ENCODE peak calls at places on chromosomes 16 and 17, in four cellular contexts. N is stomach, Y is transverse colon, M is K562. P is an unnamed sample.

GRCh38 chr16:69839240-69839688 is 77.1 kb downstream of the WWP2 start:
- DNase-seq in N (no peak), M (no peak), Y (peak; percentile 57), P (no peak)

GRCh38 chr16:66020642-66021041 is 345.8 kb upstream of the CDH5 start:
- DNase-seq in Y (no peak), M (peak; percentile 14), N (no peak), P (no peak)

GRCh38 chr17:68453991-68454665 is 3.2 kb downstream of the WIPI1 start:
- DNase-seq in Y (no peak), N (no peak), M (no peak), P (no peak)

GRCh38 chr17:50806141-50806643 is 29.2 kb upstream of the WFIKKN2 start:
- DNase-seq in N (peak; percentile 44), Y (no peak), M (peak; percentile 38), P (no peak)

GRCh38 chr17:47223007-47223406 is 13.9 kb downstream of the MYL4 start:
- DNase-seq in Y (no peak), N (no peak), M (no peak), P (no peak)

GRCh38 chr17:48546924-48547838 is 2.3 kb upstream of the HOXB2 start:
- DNase-seq in Y (no peak), M (peak; percentile 94), N (no peak), P (no peak)

GRCh38 chr16:63458842-63459241 is 1422.6 kb upstream of the CDH8 start:
- DNase-seq in M (no peak), Y (no peak), N (no peak), P (no peak)

GRCh38 chr16:68790130-68790761 is 53.1 kb upstream of the TANGO6 start:
- DNase-seq in Y (peak; percentile 18), M (no peak), N (peak; percentile 65), P (no peak)

DNA sequence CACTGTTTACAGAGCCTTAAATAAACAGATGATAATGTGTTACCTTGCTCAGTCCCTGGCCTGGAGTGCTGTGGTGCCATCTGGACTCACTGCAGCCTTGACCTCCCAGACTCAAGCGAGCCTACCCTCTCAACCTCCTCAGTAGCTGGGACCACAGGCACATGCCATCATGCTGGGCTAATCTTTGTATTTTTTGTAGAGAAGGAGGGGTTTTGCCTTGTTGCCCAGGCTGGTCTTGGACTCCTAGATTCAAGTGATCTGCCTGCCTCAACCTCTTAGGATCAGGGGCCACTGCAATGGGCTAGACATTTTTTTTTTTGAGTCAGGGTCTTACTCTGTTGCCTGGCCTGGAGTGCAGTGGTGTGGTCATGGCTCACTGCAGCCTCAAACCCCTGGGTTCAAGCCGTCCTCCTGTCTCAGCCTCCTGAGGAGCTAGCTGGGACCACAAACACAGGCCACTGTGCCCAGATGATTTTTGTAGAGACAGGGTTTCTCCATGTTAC is 5.0 kb upstream of the NAGLU start:
- DNase-seq in M (no peak), N (no peak), Y (no peak), P (no peak)
- TF ChIP-seq POLR2AphosphoS5 in M (no peak), N (no peak), Y (no peak), P (no peak)

GRCh38 chr17:13534946-13535345 is 66.8 kb downstream of the HS3ST3A1 start:
- DNase-seq in N (no peak), Y (no peak), M (no peak), P (no peak)
- TF ChIP-seq CTCF in N (no peak), Y (no peak), M (no peak), P (no peak)

DNA sequence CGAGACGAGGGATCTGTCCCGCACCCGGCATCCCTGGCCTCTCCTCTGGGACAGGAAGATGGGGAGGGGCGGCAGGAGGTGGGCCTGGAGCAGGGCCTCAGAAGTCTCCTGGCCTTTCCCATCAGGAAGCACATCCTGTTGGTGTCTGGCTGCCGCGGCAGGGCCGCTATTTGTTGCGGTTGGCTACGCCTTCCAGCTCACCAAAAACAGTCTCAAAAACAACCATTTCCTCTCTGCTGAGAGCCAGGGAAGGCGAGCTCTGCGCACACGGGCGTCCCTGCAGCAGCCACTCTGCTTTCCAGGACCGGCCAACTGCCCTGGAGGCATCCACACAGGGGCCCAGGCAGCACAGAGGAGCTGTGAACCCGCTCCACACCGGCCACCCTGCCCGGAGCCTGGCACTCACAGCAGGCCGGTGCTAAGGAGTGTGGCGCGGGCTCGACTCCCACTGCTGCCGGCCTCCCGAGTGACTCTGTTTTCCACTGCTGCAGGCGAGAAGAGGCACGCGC is at the start of gene TMEM204:
- DNase-seq in Y (peak; percentile 59), N (peak; percentile 38), M (no peak), P (no peak)
- H3K27ac ChIP-seq in Y (peak within 1 kb of the TSS; percentile 89), N (peak within 1 kb of the TSS; percentile 89), M (no peak within 1 kb of the TSS), P (peak within 1 kb of the TSS; percentile 84)

DNA sequence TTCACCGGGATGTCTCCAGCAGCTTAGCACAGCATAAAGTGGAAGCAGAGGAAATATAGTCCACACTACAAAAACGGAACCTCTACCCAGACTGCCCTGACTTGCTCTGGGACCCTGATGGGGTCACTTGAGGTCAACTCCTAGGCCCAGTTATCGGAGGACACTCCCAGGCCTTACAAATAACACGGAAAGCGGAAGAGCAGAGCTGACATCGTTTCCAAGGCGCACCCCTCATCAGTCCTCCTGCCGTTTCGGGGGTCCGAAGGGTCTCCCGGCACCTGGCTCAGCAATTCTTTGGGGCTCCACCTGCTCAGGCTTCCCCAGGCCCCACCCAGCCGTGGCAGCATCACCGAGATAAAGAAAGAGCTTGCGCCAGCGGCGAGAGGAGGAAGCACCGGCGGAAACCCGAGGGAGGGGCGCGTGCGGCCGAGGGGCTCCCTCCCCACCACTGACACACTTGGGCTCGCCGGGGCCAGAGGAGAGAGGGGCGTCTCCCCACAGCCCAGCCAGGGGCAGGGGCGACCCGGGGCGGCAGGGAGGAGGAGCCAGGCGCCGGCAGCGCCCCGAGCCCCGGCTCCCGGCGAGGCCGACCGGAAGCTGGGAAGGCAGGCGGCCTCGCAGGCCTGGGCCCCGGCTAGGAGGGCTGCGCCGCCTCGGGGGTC is 727 bp downstream of the CORO7 start:
- DNase-seq in N (peak; percentile 58), M (peak; percentile 80), Y (peak; percentile 72), P (no peak)
- TF ChIP-seq POLR2AphosphoS5 in N (peak; percentile 41), M (peak; percentile 21), Y (peak; percentile 49), P (no peak)

DNA sequence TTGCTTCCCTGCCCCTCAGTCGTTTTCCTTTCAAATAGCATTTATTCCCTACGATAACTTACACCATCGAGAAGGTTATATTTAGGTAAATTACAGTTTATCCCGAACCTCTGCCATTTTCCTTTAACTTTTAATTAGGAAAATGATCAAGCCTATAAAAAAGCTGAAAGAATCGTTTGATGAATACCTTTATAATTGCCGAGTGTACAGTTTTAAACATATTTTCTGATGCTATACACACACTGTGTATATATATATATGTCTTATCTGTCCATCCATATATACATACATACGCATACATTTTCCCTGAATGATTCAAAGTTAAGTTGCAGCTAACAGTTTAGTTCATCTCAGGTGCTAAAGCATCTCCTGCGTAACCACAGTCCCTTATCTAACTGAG is 56.6 kb upstream of the CRISPLD2 start:
- DNase-seq in N (no peak), Y (no peak), M (no peak), P (no peak)
- TF ChIP-seq CTCF in N (no peak), Y (no peak), M (no peak), P (no peak)

DNA sequence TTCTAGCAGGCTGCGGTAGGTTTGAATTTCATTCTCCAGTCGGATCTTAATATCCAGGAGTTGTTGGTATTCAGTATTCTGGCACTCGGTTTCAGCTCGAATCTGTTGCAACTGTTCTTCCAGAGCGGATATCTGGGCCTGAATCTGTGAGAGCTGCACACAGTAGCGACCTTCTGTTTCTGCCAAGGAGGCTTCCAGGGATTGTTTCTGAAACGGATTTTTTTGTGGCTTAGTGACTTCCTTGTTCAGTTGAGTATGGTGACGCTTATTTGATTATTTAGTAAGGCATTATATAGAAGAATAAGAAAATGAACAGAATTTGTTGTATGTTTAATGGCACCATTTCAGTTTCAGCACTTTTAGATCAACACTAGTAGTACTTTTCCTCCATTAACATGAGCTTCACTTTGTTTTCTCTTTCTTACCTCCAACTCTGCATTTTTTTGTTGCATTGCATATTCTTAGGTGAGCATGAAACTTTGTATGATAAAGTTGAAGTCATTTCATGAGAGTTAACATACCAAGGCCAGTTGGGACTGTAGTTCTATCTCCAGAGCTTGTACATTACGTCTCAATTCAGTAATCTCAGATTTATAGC is 2.8 kb downstream of the KRT10 start:
- DNase-seq in M (peak; percentile 68), N (no peak), Y (no peak), P (no peak)
- H3K27ac ChIP-seq in M (peak overlapping the region; percentile 99), N (peak overlapping the region; percentile 89), Y (peak overlapping the region; percentile 85), P (peak overlapping the region; percentile 97)

DNA sequence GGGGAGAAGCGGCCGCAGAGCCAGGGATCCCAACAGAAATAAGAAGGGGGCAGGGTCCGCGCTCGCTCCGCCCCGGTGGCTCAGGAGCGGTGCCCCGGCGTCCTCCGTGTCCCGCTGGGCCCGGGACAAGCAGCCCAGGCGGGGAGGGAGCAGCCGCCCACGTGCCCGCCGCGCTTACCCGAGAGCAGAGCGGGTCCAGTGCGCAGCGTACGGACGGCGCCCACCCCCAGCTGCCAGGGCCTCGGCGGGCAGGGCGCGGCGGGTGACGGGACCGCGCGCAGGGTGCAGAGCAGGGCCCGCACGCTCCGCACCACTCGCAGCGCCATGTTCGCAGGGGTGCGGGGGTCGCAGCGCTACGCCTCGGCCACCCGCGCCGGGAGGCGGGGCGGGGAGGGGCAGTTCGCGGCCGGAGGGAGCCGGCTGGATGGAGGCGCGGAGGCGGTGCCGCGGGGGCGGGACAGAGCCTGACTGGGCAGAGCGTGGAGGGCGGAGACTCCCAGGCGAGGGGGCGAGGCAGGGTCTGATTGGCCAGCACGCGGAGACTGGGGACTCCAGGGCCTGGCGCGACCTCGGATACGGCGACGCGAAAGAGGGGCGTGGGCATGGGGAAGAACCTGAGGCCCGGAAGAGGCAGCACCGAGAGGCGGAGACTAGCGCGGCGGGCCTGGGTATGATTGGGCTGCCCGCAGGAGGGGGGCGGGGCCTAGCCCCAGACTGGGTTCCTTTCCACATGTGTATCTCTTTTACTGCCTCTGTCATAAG is at the start of gene GCSH:
- DNase-seq in Y (peak; percentile 99), N (peak; percentile 99), M (peak; percentile 100), P (peak; percentile 99)
- TF ChIP-seq POLR2AphosphoS5 in Y (no peak), N (peak; percentile 39), M (peak; percentile 44), P (no peak)

P was measured in breast epithelium.